ENCODE peak calls at places on chromosome 12, in eight cellular contexts. Z is RWPE1, K is transverse colon, E is H9, W is SK-N-SH, I is left ventricle myocardium inferior, R is dorsolateral prefrontal cortex, M is fibroblast of lung. G is an unnamed sample.

GRCh38 chr12:124518051-124518932 is 49.1 kb downstream of the NCOR2 start:
- DNase-seq in Z (peak; percentile 95), K (peak; percentile 97), E (no peak), W (peak; percentile 90), I (peak; percentile 99), R (peak; percentile 98), M (peak; percentile 100), G (peak; percentile 89)

GRCh38 chr12:48542300-48542928 is 17.0 kb downstream of the OR8S1 start:
- DNase-seq in Z (peak; percentile 36), K (peak; percentile 53), E (peak; percentile 55), W (no peak), I (no peak), R (no peak), M (peak; percentile 27), G (no peak)

GRCh38 chr12:7869137-7869536 is 3.6 kb downstream of the SLC2A14 start:
- DNase-seq in Z (no peak), K (no peak), E (no peak), W (no peak), I (no peak), R (no peak), M (peak; percentile 47), G (no peak)

GRCh38 chr12:86137936-86138335 is 118.3 kb downstream of the MGAT4C start:
- DNase-seq in Z (peak; percentile 64), K (no peak), E (no peak), W (no peak), I (no peak), R (no peak), M (peak; percentile 37), G (no peak)

GRCh38 chr12:53217049-53217929 is 10.2 kb upstream of the ITGB7 start:
- DNase-seq in Z (no peak), K (peak; percentile 83), E (peak; percentile 88), W (no peak), I (peak; percentile 43), R (no peak), M (peak; percentile 21), G (no peak)

GRCh38 chr12:94595152-94595551 is 55.2 kb downstream of the TMCC3 start:
- DNase-seq in Z (no peak), K (no peak), E (no peak), W (no peak), I (no peak), R (no peak), M (no peak), G (no peak)

GRCh38 chr12:50201987-50202521 is 34.9 kb upstream of the CERS5 start:
- DNase-seq in Z (peak; percentile 81), K (peak; percentile 36), E (peak; percentile 47), W (no peak), I (no peak), R (no peak), M (peak; percentile 26), G (no peak)

GRCh38 chr12:13744566-13744965 is 236.8 kb downstream of the GRIN2B start:
- DNase-seq in Z (no peak), K (no peak), E (no peak), W (no peak), I (no peak), R (no peak), M (no peak), G (no peak)

GRCh38 chr12:56358836-56359532 is 923 bp downstream of the STAT2 start:
- DNase-seq in Z (peak; percentile 36), K (peak; percentile 24), E (no peak), W (no peak), I (no peak), R (peak; percentile 67), M (peak; percentile 89), G (peak; percentile 35)

GRCh38 chr12:48765753-48766162 is 23.1 kb downstream of the ADCY6 start:
- DNase-seq in Z (no peak), K (no peak), E (no peak), W (no peak), I (no peak), R (no peak), M (peak; percentile 26), G (no peak)

GRCh38 chr12:107891967-107892366 is 117.5 kb downstream of the ASCL4 start:
- DNase-seq in Z (no peak), K (no peak), E (peak; percentile 58), W (no peak), I (no peak), R (no peak), M (peak; percentile 3), G (no peak)

GRCh38 chr12:2345902-2346301 is 293.1 kb downstream of the CACNA1C start:
- DNase-seq in Z (no peak), K (no peak), E (no peak), W (no peak), I (no peak), R (no peak), M (no peak), G (no peak)

GRCh38 chr12:62683724-62684501 is 217.3 kb downstream of the MON2 start:
- DNase-seq in Z (no peak), K (peak; percentile 17), E (no peak), W (peak; percentile 41), I (peak; percentile 63), R (peak; percentile 38), M (peak; percentile 81), G (peak; percentile 15)

DNA sequence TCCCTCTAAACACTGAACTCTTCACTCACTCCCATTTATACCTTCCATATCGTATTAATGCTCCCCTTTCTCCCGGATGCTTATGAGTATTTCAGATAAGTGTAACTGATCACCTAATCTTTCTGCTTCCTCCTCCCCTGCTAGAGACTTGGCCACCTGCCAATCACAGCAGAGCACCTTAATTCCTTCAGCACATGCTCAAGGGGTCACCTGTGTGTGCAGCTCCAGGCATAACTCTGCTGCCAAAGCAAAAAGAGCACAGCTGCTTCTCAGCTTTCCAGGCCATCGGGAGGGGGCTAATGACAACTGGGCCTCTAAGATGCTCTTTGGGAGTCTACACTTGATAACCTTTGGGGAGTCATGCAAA is 106.9 kb upstream of the DYRK2 start:
- DNase-seq in Z (no peak), K (no peak), E (no peak), W (no peak), I (no peak), R (no peak), M (no peak), G (no peak)
- H3K27ac ChIP-seq in Z (no peak overlapping the region), K (no peak overlapping the region), E (no peak overlapping the region), W (no peak overlapping the region), I (no peak overlapping the region), R (no peak overlapping the region), M (no peak overlapping the region), G (no peak overlapping the region)

DNA sequence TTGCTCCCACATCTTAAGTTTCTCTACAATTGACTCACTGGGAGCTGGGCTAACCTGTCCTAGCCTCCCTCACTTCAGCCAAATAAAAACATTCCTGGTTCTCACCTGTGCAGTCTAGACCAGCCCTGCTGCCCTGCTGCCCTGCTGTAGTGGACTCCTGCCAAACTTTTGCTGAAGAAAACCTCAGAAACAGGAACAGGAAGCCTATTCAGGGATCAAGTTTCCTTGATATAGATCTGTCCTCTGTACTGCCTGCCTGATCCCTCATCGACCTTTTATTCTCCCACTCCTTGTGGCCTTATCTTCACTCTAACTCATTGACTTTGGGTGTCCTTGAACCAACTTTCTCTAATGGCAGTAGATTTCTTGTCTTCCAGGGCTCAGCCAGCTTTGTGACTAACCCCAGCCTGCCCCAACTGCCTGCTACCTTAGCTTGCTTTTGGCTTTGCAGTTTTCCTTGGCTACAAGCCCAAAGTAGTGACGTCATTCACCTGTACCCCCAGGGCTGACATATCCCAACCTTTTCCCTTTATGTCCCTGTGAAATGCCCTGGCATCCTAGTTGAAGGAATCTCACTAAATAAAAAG is 234.8 kb downstream of the DUSP6 start:
- DNase-seq in Z (peak; percentile 62), K (peak; percentile 10), E (no peak), W (no peak), I (no peak), R (no peak), M (no peak), G (no peak)
- H3K27ac ChIP-seq in Z (peak overlapping the region; percentile 2), K (no peak overlapping the region), E (no peak overlapping the region), W (peak overlapping the region; percentile 28), I (no peak overlapping the region), R (no peak overlapping the region), M (no peak overlapping the region), G (no peak overlapping the region)

GRCh38 chr12:6361834-6362233 is 13.5 kb downstream of the SCNN1A start:
- DNase-seq in Z (no peak), K (peak; percentile 84), E (peak; percentile 29), W (no peak), I (peak; percentile 56), R (no peak), M (peak; percentile 24), G (no peak)

GRCh38 chr12:6362383-6362782 is 13.0 kb downstream of the SCNN1A start:
- DNase-seq in Z (no peak), K (no peak), E (no peak), W (no peak), I (no peak), R (no peak), M (no peak), G (no peak)

GRCh38 chr12:6363010-6363329 is 12.4 kb downstream of the SCNN1A start:
- DNase-seq in Z (no peak), K (no peak), E (no peak), W (no peak), I (no peak), R (no peak), M (no peak), G (no peak)

GRCh38 chr12:6364037-6364360 is 11.4 kb downstream of the SCNN1A start:
- DNase-seq in Z (no peak), K (no peak), E (no peak), W (no peak), I (peak; percentile 57), R (no peak), M (no peak), G (no peak)

DNA sequence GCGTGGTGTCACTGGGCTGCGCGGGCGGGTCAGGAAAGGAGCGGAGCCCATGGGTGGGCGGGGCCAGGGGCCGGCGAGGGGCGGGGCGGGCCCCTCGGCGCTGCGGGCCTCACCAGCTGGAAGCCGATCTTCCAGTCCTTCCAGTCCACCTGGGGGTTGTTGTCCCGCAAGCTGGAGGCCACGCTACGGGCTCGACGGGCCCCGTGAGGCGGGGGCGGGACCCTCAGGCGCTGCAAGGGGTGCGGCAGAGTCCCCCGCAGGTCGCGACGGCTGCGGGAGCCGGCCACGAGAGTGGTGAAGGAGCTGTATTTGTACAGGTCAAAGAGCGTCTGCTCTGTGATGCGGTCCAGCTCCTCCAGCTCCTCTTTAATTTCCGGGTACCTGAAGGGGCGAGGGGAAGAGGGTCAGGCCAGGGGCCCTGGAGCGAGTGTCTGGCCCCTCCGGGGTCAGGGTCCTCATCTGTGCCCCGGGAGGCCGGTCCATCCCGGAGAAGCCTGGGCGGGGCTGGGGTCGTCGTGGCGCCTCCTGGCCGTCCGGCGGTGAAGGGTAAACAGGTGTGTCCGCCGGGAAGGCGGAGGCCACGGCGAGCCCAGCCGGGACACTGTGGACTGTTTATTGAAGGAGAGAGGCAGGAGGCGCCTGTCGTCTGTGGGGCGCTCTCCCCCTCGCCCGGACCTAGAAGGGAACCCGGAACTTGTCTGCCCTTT is 11.9 kb downstream of the SCNN1A start:
- DNase-seq in Z (peak; percentile 77), K (peak; percentile 89), E (peak; percentile 82), W (peak; percentile 90), I (peak; percentile 82), R (no peak), M (peak; percentile 53), G (no peak)
- H3K27ac ChIP-seq in Z (peak overlapping the region; percentile 90), K (peak overlapping the region; percentile 98), E (no peak overlapping the region), W (no peak overlapping the region), I (peak overlapping the region; percentile 94), R (peak overlapping the region; percentile 71), M (no peak overlapping the region), G (peak overlapping the region; percentile 76)

DNA sequence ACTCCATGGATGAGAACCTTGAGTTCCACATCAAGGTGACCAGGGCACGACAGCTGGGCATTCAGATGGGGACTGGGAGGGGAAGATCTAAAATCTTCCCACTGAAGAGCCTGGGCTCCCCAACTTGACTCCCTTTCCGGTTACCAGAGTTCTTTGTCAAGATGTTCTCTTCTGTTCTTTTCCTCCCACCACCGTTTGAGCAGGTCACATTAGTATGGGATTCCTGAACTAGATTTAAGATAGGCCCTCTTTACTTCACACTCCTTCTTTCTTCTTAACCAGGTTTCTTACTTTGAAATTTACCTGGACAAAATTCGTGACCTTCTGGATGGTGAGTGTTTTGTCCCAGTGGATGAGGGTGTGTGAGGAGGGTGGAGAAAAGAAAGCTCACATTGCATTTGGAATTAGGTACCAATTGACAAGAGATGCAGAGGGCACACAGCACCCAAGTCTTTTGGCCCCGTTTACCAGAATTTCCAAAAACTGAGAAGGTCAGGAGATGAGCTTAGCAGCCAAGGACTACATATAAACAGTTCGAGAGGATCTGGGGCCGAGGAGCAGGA is 14.4 kb downstream of the KIF5A start:
- DNase-seq in Z (no peak), K (no peak), E (no peak), W (no peak), I (no peak), R (no peak), M (no peak), G (no peak)
- H3K27ac ChIP-seq in Z (no peak overlapping the region), K (no peak overlapping the region), E (no peak overlapping the region), W (no peak overlapping the region), I (no peak overlapping the region), R (no peak overlapping the region), M (no peak overlapping the region), G (no peak overlapping the region)

G was measured in caudate nucleus.